ENCODE peak calls at places on chromosomes 13 and 19, in eight cellular contexts. Y, G, Q, B, M, F, U and J are unnamed samples.
A peak's percentile ranks its signal among the peaks of the same experiment; 100 is the strongest.

GRCh38 chr19:46620716-46621115 is 4.2 kb downstream of the PTGIR start:
- DNase-seq in Y (peak; percentile 42), B (peak; percentile 89), M (no peak), U (no peak), G (peak; percentile 55), Q (no peak), F (no peak), J (no peak)

GRCh38 chr13:65594255-65594654 is 1635.9 kb downstream of the PCDH9 start:
- DNase-seq in U (no peak), B (no peak), G (peak; percentile 81), M (no peak), F (no peak), Q (no peak), Y (no peak), J (no peak)

GRCh38 chr13:99339736-99340392 is 32.7 kb upstream of the GPR183 start:
- DNase-seq in M (no peak), U (no peak), Y (peak; percentile 39), B (no peak), G (peak; percentile 54), Q (no peak), F (no peak), J (no peak)

GRCh38 chr19:31529121-31529520 is 179.9 kb upstream of the TSHZ3 start:
- DNase-seq in U (no peak), Y (no peak), B (no peak), F (no peak), G (no peak), Q (peak; percentile 32), M (no peak), J (peak; percentile 42)

GRCh38 chr13:28448959-28449358 is 46.0 kb downstream of the FLT1 start:
- DNase-seq in U (no peak), M (no peak), Y (no peak), F (no peak), Q (no peak), G (no peak), B (no peak), J (no peak)

GRCh38 chr19:23699521-23699860 is 12.5 kb upstream of the ZNF675 start:
- DNase-seq in M (no peak), B (no peak), Y (no peak), Q (peak; percentile 52), U (no peak), G (no peak), F (no peak), J (peak; percentile 54)

GRCh38 chr19:4694211-4694987 is 24.3 kb upstream of the MYDGF start:
- DNase-seq in M (peak; percentile 66), F (peak; percentile 73), G (peak; percentile 83), B (no peak), Q (no peak), Y (peak; percentile 97), U (no peak), J (no peak)

GRCh38 chr13:25153736-25154135 is 18.4 kb downstream of the AMER2 start:
- DNase-seq in M (no peak), Y (no peak), B (no peak), U (no peak), F (no peak), G (no peak), Q (no peak), J (no peak)

GRCh38 chr19:16197188-16197621 is 506 bp upstream of the AP1M1 start:
- DNase-seq in B (peak; percentile 53), Q (no peak), F (no peak), G (peak; percentile 81), Y (no peak), M (no peak), U (no peak), J (no peak)